ENCODE peak calls at places on chromosomes 3 and 15, in eight cellular contexts. E is GM23338, Z is GM12878, N is HCT116, P is Panc1, Q is upper lobe of left lung, U is HepG2, G is K562. A is an unnamed sample.

GRCh38 chr15:98663045-98663444 is 14.7 kb downstream of the IGF1R start:
- ATAC-seq in Q (no peak), Z (no peak), N (no peak), E (peak), U (peak), G (no peak), P (no peak), A (no peak)

GRCh38 chr15:42929449-42929848 is 8.9 kb upstream of the TTBK2 start:
- ATAC-seq in U (no peak), G (no peak), Z (no peak), N (no peak), P (no peak), E (no peak), Q (no peak), A (no peak)

GRCh38 chr3:110577856-110578255 is 493.8 kb upstream of the NECTIN3 start:
- ATAC-seq in Z (no peak), G (no peak), Q (no peak), P (no peak), N (no peak), U (no peak), E (no peak), A (no peak)

GRCh38 chr3:4417449-4417848 is 49.6 kb downstream of the SUMF1 start:
- ATAC-seq in P (peak), N (no peak), G (no peak), Z (no peak), Q (no peak), E (no peak), U (no peak), A (no peak)

GRCh38 chr3:158659454-158660237 is 12.8 kb downstream of the LXN start:
- ATAC-seq in Z (peak), Q (peak), G (peak), N (peak), E (no peak), P (peak), U (peak), A (no peak)

GRCh38 chr3:173238091-173238490 is 97.1 kb upstream of the SPATA16 start:
- ATAC-seq in U (no peak), Z (no peak), G (no peak), E (no peak), N (no peak), Q (no peak), P (no peak), A (no peak)

GRCh38 chr15:80608688-80609087 is 86.4 kb upstream of the ABHD17C start:
- ATAC-seq in E (no peak), Z (no peak), N (no peak), U (no peak), G (no peak), P (no peak), Q (no peak), A (no peak)

GRCh38 chr15:47711654-47712053 is 5.7 kb upstream of the SEMA6D start:
- ATAC-seq in Q (no peak), Z (no peak), N (no peak), U (no peak), E (no peak), G (no peak), P (no peak), A (no peak)

GRCh38 chr3:136189043-136189442 is 7.1 kb downstream of the MSL2 start:
- ATAC-seq in Q (no peak), E (no peak), U (no peak), N (no peak), G (no peak), P (no peak), Z (no peak), A (no peak)

GRCh38 chr15:48672206-48672605 is 26.7 kb upstream of the FBN1 start:
- ATAC-seq in U (no peak), Z (no peak), G (no peak), N (no peak), Q (no peak), P (no peak), E (no peak), A (no peak)

GRCh38 chr3:22988566-22988965 is 214.6 kb upstream of the UBE2E2 start:
- ATAC-seq in G (no peak), U (no peak), Q (no peak), E (no peak), Z (no peak), N (no peak), P (no peak), A (no peak)

GRCh38 chr3:118272976-118273375 is 761.7 kb downstream of the IGSF11 start:
- ATAC-seq in P (no peak), E (no peak), Z (no peak), G (no peak), Q (no peak), U (no peak), N (no peak), A (no peak)

GRCh38 chr3:118277803-118278202 is 756.8 kb downstream of the IGSF11 start:
- ATAC-seq in P (no peak), G (no peak), E (no peak), Q (no peak), U (no peak), Z (no peak), N (no peak), A (no peak)
- TF ChIP-seq POLR2AphosphoS5 in P (no peak), G (no peak), E (no peak), Q (no peak), U (no peak), Z (no peak), N (no peak), A (no peak)

GRCh38 chr3:62585861-62586260 is 212.5 kb upstream of the FEZF2 start:
- ATAC-seq in E (no peak), U (no peak), G (no peak), Q (no peak), Z (no peak), N (no peak), P (no peak), A (no peak)

GRCh38 chr3:62586356-62586755 is 213.0 kb upstream of the FEZF2 start:
- ATAC-seq in U (no peak), G (no peak), Q (no peak), P (no peak), N (no peak), E (no peak), Z (no peak), A (no peak)

GRCh38 chr3:62587579-62588031 is 214.3 kb upstream of the FEZF2 start:
- ATAC-seq in P (no peak), E (no peak), N (no peak), U (no peak), Q (no peak), Z (no peak), G (no peak), A (no peak)

GRCh38 chr3:62587169-62587568 is 213.8 kb upstream of the FEZF2 start:
- ATAC-seq in N (no peak), G (no peak), U (no peak), Q (no peak), E (no peak), Z (no peak), P (no peak), A (no peak)

GRCh38 chr3:62589078-62589477 is 215.7 kb upstream of the FEZF2 start:
- ATAC-seq in N (peak), G (no peak), Z (no peak), Q (no peak), U (no peak), E (peak), P (no peak), A (peak)
- TF ChIP-seq CTCF in N (no peak), G (no peak), Z (no peak), Q (no peak), U (no peak), E (no peak), P (no peak), A (no peak)

DNA sequence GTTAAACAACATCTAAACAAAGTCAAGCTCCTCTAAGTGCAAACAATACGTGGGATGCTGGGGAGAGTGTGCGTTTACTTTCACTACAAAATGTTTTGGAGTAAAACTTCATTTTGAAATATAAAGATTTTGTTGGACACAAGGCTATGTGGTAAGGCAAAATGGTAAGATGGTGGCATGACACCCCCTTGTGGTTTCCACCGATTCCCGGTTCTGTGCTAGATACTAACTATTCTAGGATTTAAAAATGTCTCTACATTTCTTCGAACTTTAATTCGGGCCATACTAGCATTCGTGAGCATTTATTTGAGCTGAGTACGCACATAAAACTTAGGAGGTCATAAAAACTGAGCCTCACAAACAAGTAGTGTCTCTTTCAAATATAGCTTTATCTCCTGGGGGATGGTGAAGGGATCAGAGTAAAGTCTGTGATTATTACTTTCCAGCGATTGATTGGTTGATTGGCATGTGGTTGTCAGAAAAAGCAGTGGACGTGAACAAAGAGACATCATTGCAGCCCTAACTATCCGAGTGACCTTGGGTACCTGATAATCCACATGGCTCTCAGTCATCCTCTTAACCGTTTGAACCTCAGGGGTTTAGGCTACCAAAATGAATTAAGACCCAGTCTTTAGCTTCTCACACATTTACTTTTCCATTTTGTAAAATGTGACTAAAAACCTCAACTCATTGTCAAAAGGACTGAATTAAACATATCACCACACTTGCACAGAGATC is 1.1 kb upstream of the ZNF639 start:
- ATAC-seq in E (peak), G (peak), Q (no peak), Z (no peak), N (no peak), P (no peak), U (peak), A (no peak)
- H3K4me3 ChIP-seq in E (peak), G (peak), Q (peak), Z (peak), N (peak), P (peak), U (peak), A (peak)

GRCh38 chr3:25457642-25458419 is 29.8 kb downstream of the RARB start:
- ATAC-seq in Z (no peak), N (no peak), E (no peak), Q (no peak), P (no peak), U (no peak), G (no peak), A (no peak)

GRCh38 chr3:25453521-25454410 is 25.7 kb downstream of the RARB start:
- ATAC-seq in N (no peak), Z (no peak), G (no peak), E (no peak), U (no peak), P (no peak), Q (no peak), A (no peak)

GRCh38 chr3:25456723-25457122 is 28.7 kb downstream of the RARB start:
- ATAC-seq in P (no peak), G (no peak), Z (no peak), Q (no peak), U (no peak), E (no peak), N (no peak), A (no peak)

GRCh38 chr3:25454411-25454927 is 26.4 kb downstream of the RARB start:
- ATAC-seq in U (no peak), G (no peak), Q (no peak), Z (no peak), N (no peak), P (no peak), E (peak), A (no peak)

GRCh38 chr3:25455316-25456232 is 27.5 kb downstream of the RARB start:
- ATAC-seq in U (no peak), P (no peak), N (no peak), Z (no peak), G (no peak), Q (no peak), E (peak), A (peak)
- TF ChIP-seq POLR2AphosphoS5 in U (no peak), P (no peak), N (no peak), Z (no peak), G (no peak), Q (no peak), E (no peak), A (no peak)

GRCh38 chr3:46693038-46693896 is at the start of gene ALS2CL:
- ATAC-seq in U (no peak), Q (peak), G (peak), E (peak), Z (peak), N (peak), P (peak), A (peak)
- TF ChIP-seq CTCF in U (no peak), Q (no peak), G (no peak), E (no peak), Z (no peak), N (no peak), P (no peak), A (no peak)